ENCODE peak calls at places on chromosomes 13 and 19, in five cellular contexts. O is breast epithelium, X is vagina, C is endothelial cell of umbilical vein, S is transverse colon. D is an unnamed sample.

GRCh38 chr19:43525836-43526771 is 897 bp downstream of the ETHE1 start:
- DNase-seq in X (no peak), S (peak; percentile 86), O (peak; percentile 35), C (peak; percentile 29), D (peak; percentile 24)

GRCh38 chr13:106322628-106323027 is 212.8 kb downstream of the EFNB2 start:
- DNase-seq in S (no peak), C (no peak), X (no peak), O (no peak), D (no peak)

GRCh38 chr13:75222031-75222430 is 259.9 kb downstream of the TBC1D4 start:
- DNase-seq in C (no peak), S (no peak), X (no peak), O (no peak), D (no peak)

GRCh38 chr13:113364371-113364932 is 522 bp upstream of the GRTP1 start:
- DNase-seq in C (no peak), X (no peak), O (peak; percentile 30), S (peak; percentile 17), D (no peak)

GRCh38 chr13:74767031-74767430 is 632.8 kb upstream of the KLF12 start:
- DNase-seq in X (no peak), C (no peak), S (no peak), O (no peak), D (no peak)

GRCh38 chr13:40377783-40378182 is 288.7 kb downstream of the FOXO1 start:
- DNase-seq in X (peak; percentile 72), C (no peak), S (no peak), O (no peak), D (no peak)

GRCh38 chr13:94196426-94196825 is 283.1 kb downstream of the DCT start:
- DNase-seq in S (no peak), X (no peak), O (no peak), C (no peak), D (no peak)

GRCh38 chr19:10756791-10757190 is 38.9 kb downstream of the DNM2 start:
- DNase-seq in C (no peak), O (no peak), X (no peak), S (no peak), D (no peak)

GRCh38 chr13:98972627-98973026 is 5.2 kb downstream of the DOCK9 start:
- DNase-seq in X (no peak), O (no peak), C (peak; percentile 93), S (no peak), D (no peak)

GRCh38 chr13:95644611-95645052 is at the start of gene DZIP1:
- DNase-seq in C (peak; percentile 84), S (peak; percentile 65), X (no peak), O (peak; percentile 37), D (peak; percentile 17)
- TF ChIP-seq POLR2A in C (no peak), S (no peak), X (peak; percentile 20), O (no peak), D (no peak)

DNA sequence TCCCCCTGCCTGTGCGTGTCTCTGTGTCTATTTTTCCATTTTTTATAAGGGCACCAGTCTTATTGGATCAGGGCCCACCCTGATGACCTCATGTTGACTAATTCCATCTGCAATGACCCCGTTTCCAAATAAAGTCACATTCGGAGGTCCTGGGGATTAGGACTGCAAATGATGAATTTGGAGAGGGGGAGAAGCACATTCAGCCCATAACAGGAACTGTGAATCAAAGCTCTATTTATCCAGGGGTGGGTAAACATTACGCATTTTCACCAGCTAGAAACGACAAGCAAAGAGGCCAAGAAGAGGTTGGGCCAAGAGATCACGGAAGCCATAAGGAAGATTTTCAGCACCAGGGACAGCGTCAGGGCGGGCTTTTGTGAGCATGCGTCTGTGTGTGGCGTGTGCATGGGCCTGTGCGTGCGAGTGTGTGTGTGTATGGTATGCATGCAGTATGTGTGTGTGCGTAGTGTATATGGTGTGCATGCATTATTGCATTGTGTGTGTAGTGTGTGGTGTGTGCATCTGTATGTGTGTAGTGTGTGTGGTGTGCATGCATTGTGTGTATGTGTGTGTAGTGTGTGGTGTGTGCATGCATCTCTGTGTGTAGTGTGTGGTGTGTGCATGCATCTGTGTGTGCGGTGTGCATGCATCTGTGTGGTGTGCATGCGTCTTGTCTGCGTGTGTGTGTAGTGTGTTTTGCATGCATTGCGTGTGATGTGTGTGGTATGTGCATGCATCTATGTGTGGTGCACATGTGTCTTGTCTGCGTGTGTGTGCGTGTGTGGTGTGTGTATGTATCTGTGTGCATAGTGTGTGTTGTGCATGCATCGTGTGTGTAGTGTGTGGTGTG is 19.6 kb downstream of the CELF5 start:
- DNase-seq in O (no peak), S (peak; percentile 27), C (peak; percentile 43), X (no peak), D (no peak)
- TF ChIP-seq POLR2AphosphoS5 in O (no peak), S (no peak), C (no peak), X (no peak), D (no peak)

DNA sequence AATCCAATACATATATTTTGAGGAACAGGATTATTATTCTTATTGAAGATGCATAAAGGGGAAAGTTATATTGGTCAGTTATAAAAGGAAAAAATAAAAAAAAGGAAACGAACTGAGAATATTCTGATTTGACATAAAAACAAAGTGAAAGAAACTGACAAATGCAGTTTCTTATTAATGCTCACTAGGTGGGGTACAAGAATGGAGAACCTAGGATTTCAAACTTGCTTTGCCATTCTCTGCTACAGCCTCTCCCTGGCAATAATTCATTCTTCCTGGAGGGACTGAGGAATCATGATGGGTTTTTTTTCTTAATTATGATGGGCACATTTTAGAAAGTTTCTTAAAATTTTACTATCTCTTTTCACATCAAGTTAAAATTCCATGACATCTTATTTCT is 154.9 kb downstream of the PCDH9 start:
- DNase-seq in C (peak; percentile 21), X (no peak), O (no peak), S (no peak), D (no peak)
- TF ChIP-seq CTCF in C (no peak), X (no peak), O (no peak), S (no peak), D (no peak)

GRCh38 chr19:4539169-4539696 is 603 bp downstream of the LRG1 start:
- DNase-seq in O (no peak), C (no peak), X (no peak), S (no peak), D (no peak)

GRCh38 chr19:4538601-4538954 is 1.3 kb downstream of the LRG1 start:
- DNase-seq in O (no peak), X (no peak), C (no peak), S (no peak), D (no peak)

GRCh38 chr19:4537953-4538600 is 1.8 kb downstream of the LRG1 start:
- DNase-seq in X (no peak), O (no peak), C (no peak), S (no peak), D (no peak)

GRCh38 chr19:4541114-4541805 is 1.4 kb upstream of the LRG1 start:
- DNase-seq in O (no peak), X (no peak), C (no peak), S (no peak), D (no peak)

DNA sequence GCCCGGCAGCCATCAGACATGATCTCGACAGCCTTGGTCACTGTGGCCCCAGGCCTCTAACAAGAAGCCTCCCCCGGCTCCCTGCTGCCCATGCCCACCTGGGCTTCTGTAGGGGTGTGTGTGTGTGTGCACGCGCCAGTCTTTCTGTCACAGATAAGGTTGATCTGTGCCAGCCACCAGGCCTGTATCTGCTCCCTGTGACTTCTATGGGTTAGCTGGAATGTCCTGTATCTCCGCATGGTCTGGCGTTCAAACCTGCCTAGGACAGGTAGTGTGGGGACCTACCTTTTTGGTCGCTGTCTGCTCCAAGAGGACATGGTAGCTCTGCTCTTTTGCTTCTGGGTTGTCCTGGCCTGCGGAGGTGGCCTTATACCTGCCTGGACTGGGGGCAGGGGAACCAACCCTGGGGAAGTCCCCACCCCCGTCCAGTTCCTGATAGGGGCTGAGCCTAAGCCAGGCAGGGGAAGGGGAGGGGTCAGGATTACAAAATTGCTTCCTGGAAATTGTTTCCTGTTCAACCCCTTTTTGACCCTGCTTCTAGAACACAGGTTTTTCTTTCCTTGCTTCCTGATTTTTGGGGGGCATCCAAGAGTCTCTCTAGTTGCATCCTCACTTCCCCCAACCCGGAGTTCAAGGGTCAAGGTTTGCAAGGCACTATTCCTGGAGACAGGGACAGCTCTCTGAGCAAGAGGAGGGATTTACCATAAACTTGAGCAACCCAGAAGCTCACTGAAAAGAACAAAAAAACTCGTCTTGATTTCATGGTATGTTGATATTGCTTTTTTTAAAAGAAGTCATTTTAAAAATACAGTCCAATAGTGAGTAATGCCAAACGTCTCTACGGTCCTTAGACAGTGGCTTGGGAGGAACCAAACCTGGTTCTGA is at the start of gene LRG1:
- DNase-seq in X (no peak), C (peak; percentile 30), S (peak; percentile 88), O (peak; percentile 50), D (peak; percentile 37)
- TF ChIP-seq POLR2A in X (no peak), C (no peak), S (peak; percentile 81), O (peak; percentile 21), D (peak; percentile 91)

DNA sequence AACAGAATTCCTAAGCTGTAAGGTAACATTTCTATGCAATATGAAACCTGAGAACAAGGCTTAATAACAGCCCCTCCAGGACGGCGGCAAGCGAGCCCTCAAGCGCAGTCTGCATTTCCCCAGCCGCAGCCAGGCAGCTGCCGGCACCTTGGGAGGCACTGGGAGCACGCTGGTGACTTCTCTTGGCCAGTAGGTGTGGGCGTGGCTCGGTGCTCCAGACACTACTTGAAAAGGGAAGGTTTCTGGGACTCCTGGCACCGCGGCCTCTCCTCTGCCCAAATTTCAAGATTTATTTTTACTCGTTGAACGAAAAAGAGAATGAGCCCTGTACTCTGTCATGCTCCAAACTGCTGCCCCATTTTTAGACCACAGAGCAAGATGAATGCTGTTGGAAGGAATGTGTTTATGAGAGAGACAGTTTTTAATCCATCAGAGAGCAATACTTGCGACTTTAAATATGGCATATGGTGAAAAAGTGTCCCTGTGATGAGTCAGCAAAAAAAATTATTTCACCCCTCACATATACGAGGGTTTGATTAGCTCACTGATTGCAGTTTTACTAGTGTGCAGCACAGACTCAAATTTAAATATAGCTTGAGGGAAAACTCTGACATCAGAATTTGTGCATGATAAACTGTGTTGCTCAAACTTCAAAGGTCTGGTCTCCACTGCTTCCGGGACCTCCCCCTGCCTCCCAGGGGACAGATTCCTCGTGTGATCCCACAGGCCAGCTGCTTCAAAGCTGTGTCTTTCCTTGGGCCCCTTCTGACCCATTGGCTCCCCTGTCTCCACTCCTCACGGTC is 81.3 kb downstream of the COL4A2 start:
- DNase-seq in S (peak; percentile 52), X (no peak), C (no peak), O (peak; percentile 50), D (peak; percentile 39)
- TF ChIP-seq POLR2AphosphoS5 in S (peak; percentile 74), X (peak; percentile 29), C (no peak), O (no peak), D (peak; percentile 45)

GRCh38 chr19:8698433-8699063 is at the start of gene ACTL9:
- DNase-seq in S (no peak), O (no peak), C (no peak), X (no peak), D (no peak)
- TF ChIP-seq CTCF in S (no peak), O (no peak), C (no peak), X (no peak), D (no peak)

D was measured in prostate gland.